ENCODE peak calls at places on chromosome 17, in six cellular contexts. One of them, this sample, is unnamed.

GRCh38 chr17:55444471-55445441 is 23.1 kb upstream of the MMD start:
- DNase-seq in AG10803: no peak
- DNase-seq in stimulated activated CD8-positive, alpha-beta memory T cell treated with anti-CD3 and anti-CD28 coated beads, Interleukin-2, amount 100 ng/mL, for 48 hours: no peak
- DNase-seq in GM23338: no peak
- DNase-seq in SK-N-MC: no peak
- DNase-seq in posterior vena cava: no peak
- DNase-seq in this sample: no peak

GRCh38 chr17:19238167-19238505 is 970 bp downstream of the EPN2 start:
- DNase-seq in AG10803: no peak
- DNase-seq in stimulated activated CD8-positive, alpha-beta memory T cell treated with anti-CD3 and anti-CD28 coated beads, Interleukin-2, amount 100 ng/mL, for 48 hours: no peak
- DNase-seq in GM23338: peak; percentile 73
- DNase-seq in SK-N-MC: no peak
- DNase-seq in posterior vena cava: peak; percentile 80
- DNase-seq in this sample: peak; percentile 60

GRCh38 chr17:65553646-65554567 is 7.5 kb downstream of the AXIN2 start:
- DNase-seq in AG10803: peak; percentile 84
- DNase-seq in stimulated activated CD8-positive, alpha-beta memory T cell treated with anti-CD3 and anti-CD28 coated beads, Interleukin-2, amount 100 ng/mL, for 48 hours: no peak
- DNase-seq in GM23338: no peak
- DNase-seq in SK-N-MC: no peak
- DNase-seq in posterior vena cava: peak; percentile 61
- DNase-seq in this sample: no peak

GRCh38 chr17:9371019-9371418 is 204.6 kb downstream of the STX8 start:
- DNase-seq in AG10803: peak; percentile 81
- DNase-seq in stimulated activated CD8-positive, alpha-beta memory T cell treated with anti-CD3 and anti-CD28 coated beads, Interleukin-2, amount 100 ng/mL, for 48 hours: no peak
- DNase-seq in GM23338: no peak
- DNase-seq in SK-N-MC: no peak
- DNase-seq in posterior vena cava: no peak
- DNase-seq in this sample: no peak

GRCh38 chr17:18968945-18969887 is 17.3 kb downstream of the SLC5A10 start:
- DNase-seq in AG10803: no peak
- DNase-seq in stimulated activated CD8-positive, alpha-beta memory T cell treated with anti-CD3 and anti-CD28 coated beads, Interleukin-2, amount 100 ng/mL, for 48 hours: no peak
- DNase-seq in GM23338: no peak
- DNase-seq in SK-N-MC: no peak
- DNase-seq in posterior vena cava: no peak
- DNase-seq in this sample: no peak

GRCh38 chr17:48551206-48551597 is 6.3 kb upstream of the HOXB2 start:
- DNase-seq in AG10803: no peak
- DNase-seq in stimulated activated CD8-positive, alpha-beta memory T cell treated with anti-CD3 and anti-CD28 coated beads, Interleukin-2, amount 100 ng/mL, for 48 hours: no peak
- DNase-seq in GM23338: no peak
- DNase-seq in SK-N-MC: no peak
- DNase-seq in posterior vena cava: no peak
- DNase-seq in this sample: no peak

GRCh38 chr17:77735341-77736206 is 222.9 kb upstream of the TNRC6C start:
- DNase-seq in AG10803: no peak
- DNase-seq in stimulated activated CD8-positive, alpha-beta memory T cell treated with anti-CD3 and anti-CD28 coated beads, Interleukin-2, amount 100 ng/mL, for 48 hours: no peak
- DNase-seq in GM23338: no peak
- DNase-seq in SK-N-MC: no peak
- DNase-seq in posterior vena cava: peak; percentile 82
- DNase-seq in this sample: peak; percentile 65

GRCh38 chr17:9912146-9913099 is 7.4 kb upstream of the RCVRN start:
- DNase-seq in AG10803: no peak
- DNase-seq in stimulated activated CD8-positive, alpha-beta memory T cell treated with anti-CD3 and anti-CD28 coated beads, Interleukin-2, amount 100 ng/mL, for 48 hours: no peak
- DNase-seq in GM23338: no peak
- DNase-seq in SK-N-MC: no peak
- DNase-seq in posterior vena cava: no peak
- DNase-seq in this sample: no peak

GRCh38 chr17:28372203-28372944 is 880 bp downstream of the SARM1 start:
- DNase-seq in AG10803: peak; percentile 32
- DNase-seq in stimulated activated CD8-positive, alpha-beta memory T cell treated with anti-CD3 and anti-CD28 coated beads, Interleukin-2, amount 100 ng/mL, for 48 hours: no peak
- DNase-seq in GM23338: peak; percentile 54
- DNase-seq in SK-N-MC: no peak
- DNase-seq in posterior vena cava: peak; percentile 85
- DNase-seq in this sample: peak; percentile 43

GRCh38 chr17:80892900-80893603 is 98.6 kb upstream of the CHMP6 start:
- DNase-seq in AG10803: peak; percentile 37
- DNase-seq in stimulated activated CD8-positive, alpha-beta memory T cell treated with anti-CD3 and anti-CD28 coated beads, Interleukin-2, amount 100 ng/mL, for 48 hours: no peak
- DNase-seq in GM23338: no peak
- DNase-seq in SK-N-MC: no peak
- DNase-seq in posterior vena cava: no peak
- DNase-seq in this sample: no peak

GRCh38 chr17:69936996-69937395 is 138.0 kb upstream of the KCNJ16 start:
- DNase-seq in AG10803: no peak
- DNase-seq in stimulated activated CD8-positive, alpha-beta memory T cell treated with anti-CD3 and anti-CD28 coated beads, Interleukin-2, amount 100 ng/mL, for 48 hours: no peak
- DNase-seq in GM23338: no peak
- DNase-seq in SK-N-MC: no peak
- DNase-seq in posterior vena cava: no peak
- DNase-seq in this sample: no peak

GRCh38 chr17:412211-413015 is 59.8 kb upstream of the RPH3AL start:
- DNase-seq in AG10803: peak; percentile 65
- DNase-seq in stimulated activated CD8-positive, alpha-beta memory T cell treated with anti-CD3 and anti-CD28 coated beads, Interleukin-2, amount 100 ng/mL, for 48 hours: no peak
- DNase-seq in GM23338: peak; percentile 84
- DNase-seq in SK-N-MC: no peak
- DNase-seq in posterior vena cava: no peak
- DNase-seq in this sample: peak; percentile 62

GRCh38 chr17:56596741-56597494 is 3.4 kb downstream of the NOG start:
- DNase-seq in AG10803: no peak
- DNase-seq in stimulated activated CD8-positive, alpha-beta memory T cell treated with anti-CD3 and anti-CD28 coated beads, Interleukin-2, amount 100 ng/mL, for 48 hours: no peak
- DNase-seq in GM23338: peak; percentile 67
- DNase-seq in SK-N-MC: no peak
- DNase-seq in posterior vena cava: no peak
- DNase-seq in this sample: no peak

GRCh38 chr17:62703269-62703775 is 75.9 kb downstream of the MRC2 start:
- DNase-seq in AG10803: peak; percentile 55
- DNase-seq in stimulated activated CD8-positive, alpha-beta memory T cell treated with anti-CD3 and anti-CD28 coated beads, Interleukin-2, amount 100 ng/mL, for 48 hours: no peak
- DNase-seq in GM23338: no peak
- DNase-seq in SK-N-MC: no peak
- DNase-seq in posterior vena cava: peak; percentile 83
- DNase-seq in this sample: no peak

GRCh38 chr17:67636841-67637240 is 80.9 kb upstream of the NOL11 start:
- DNase-seq in AG10803: peak; percentile 29
- DNase-seq in stimulated activated CD8-positive, alpha-beta memory T cell treated with anti-CD3 and anti-CD28 coated beads, Interleukin-2, amount 100 ng/mL, for 48 hours: no peak
- DNase-seq in GM23338: no peak
- DNase-seq in SK-N-MC: no peak
- DNase-seq in posterior vena cava: peak; percentile 42
- DNase-seq in this sample: no peak

GRCh38 chr17:57355090-57355859 is 99.0 kb downstream of the MSI2 start:
- DNase-seq in AG10803: no peak
- DNase-seq in stimulated activated CD8-positive, alpha-beta memory T cell treated with anti-CD3 and anti-CD28 coated beads, Interleukin-2, amount 100 ng/mL, for 48 hours: no peak
- DNase-seq in GM23338: no peak
- DNase-seq in SK-N-MC: no peak
- DNase-seq in posterior vena cava: no peak
- DNase-seq in this sample: no peak

GRCh38 chr17:79850571-79851460 is 11.6 kb upstream of the CBX4 start:
- DNase-seq in AG10803: peak; percentile 72
- DNase-seq in stimulated activated CD8-positive, alpha-beta memory T cell treated with anti-CD3 and anti-CD28 coated beads, Interleukin-2, amount 100 ng/mL, for 48 hours: no peak
- DNase-seq in GM23338: no peak
- DNase-seq in SK-N-MC: no peak
- DNase-seq in posterior vena cava: no peak
- DNase-seq in this sample: peak; percentile 70

GRCh38 chr17:81648013-81648706 is 8.2 kb downstream of the PDE6G start:
- DNase-seq in AG10803: no peak
- DNase-seq in stimulated activated CD8-positive, alpha-beta memory T cell treated with anti-CD3 and anti-CD28 coated beads, Interleukin-2, amount 100 ng/mL, for 48 hours: no peak
- DNase-seq in GM23338: peak; percentile 68
- DNase-seq in SK-N-MC: no peak
- DNase-seq in posterior vena cava: no peak
- DNase-seq in this sample: no peak

GRCh38 chr17:7307686-7308624 is 527 bp downstream of the EIF5A start:
- DNase-seq in AG10803: peak; percentile 39
- DNase-seq in stimulated activated CD8-positive, alpha-beta memory T cell treated with anti-CD3 and anti-CD28 coated beads, Interleukin-2, amount 100 ng/mL, for 48 hours: peak; percentile 41
- DNase-seq in GM23338: peak; percentile 64
- DNase-seq in SK-N-MC: no peak
- DNase-seq in posterior vena cava: peak; percentile 92
- DNase-seq in this sample: peak; percentile 56

GRCh38 chr17:78401246-78401645 is 22.8 kb downstream of the PGS1 start:
- DNase-seq in AG10803: peak; percentile 72
- DNase-seq in stimulated activated CD8-positive, alpha-beta memory T cell treated with anti-CD3 and anti-CD28 coated beads, Interleukin-2, amount 100 ng/mL, for 48 hours: no peak
- DNase-seq in GM23338: no peak
- DNase-seq in SK-N-MC: no peak
- DNase-seq in posterior vena cava: no peak
- DNase-seq in this sample: peak; percentile 51

GRCh38 chr17:65485388-65486299 is 75.8 kb downstream of the AXIN2 start:
- DNase-seq in AG10803: peak; percentile 56
- DNase-seq in stimulated activated CD8-positive, alpha-beta memory T cell treated with anti-CD3 and anti-CD28 coated beads, Interleukin-2, amount 100 ng/mL, for 48 hours: no peak
- DNase-seq in GM23338: no peak
- DNase-seq in SK-N-MC: no peak
- DNase-seq in posterior vena cava: peak; percentile 89
- DNase-seq in this sample: no peak

GRCh38 chr17:47682138-47682537 is 11.8 kb upstream of the TBKBP1 start:
- DNase-seq in AG10803: no peak
- DNase-seq in stimulated activated CD8-positive, alpha-beta memory T cell treated with anti-CD3 and anti-CD28 coated beads, Interleukin-2, amount 100 ng/mL, for 48 hours: no peak
- DNase-seq in GM23338: no peak
- DNase-seq in SK-N-MC: no peak
- DNase-seq in posterior vena cava: no peak
- DNase-seq in this sample: no peak

GRCh38 chr17:75006653-75007052 is 5.8 kb upstream of the MRPL58 start:
- DNase-seq in AG10803: no peak
- DNase-seq in stimulated activated CD8-positive, alpha-beta memory T cell treated with anti-CD3 and anti-CD28 coated beads, Interleukin-2, amount 100 ng/mL, for 48 hours: no peak
- DNase-seq in GM23338: no peak
- DNase-seq in SK-N-MC: no peak
- DNase-seq in posterior vena cava: no peak
- DNase-seq in this sample: no peak

GRCh38 chr17:61551255-61551742 is 39.7 kb downstream of the NACA2 start:
- DNase-seq in AG10803: peak; percentile 47
- DNase-seq in stimulated activated CD8-positive, alpha-beta memory T cell treated with anti-CD3 and anti-CD28 coated beads, Interleukin-2, amount 100 ng/mL, for 48 hours: no peak
- DNase-seq in GM23338: peak; percentile 61
- DNase-seq in SK-N-MC: no peak
- DNase-seq in posterior vena cava: no peak
- DNase-seq in this sample: peak; percentile 34

GRCh38 chr17:57874434-57875108 is 24.7 kb upstream of the MRPS23 start:
- DNase-seq in AG10803: peak; percentile 94
- DNase-seq in stimulated activated CD8-positive, alpha-beta memory T cell treated with anti-CD3 and anti-CD28 coated beads, Interleukin-2, amount 100 ng/mL, for 48 hours: no peak
- DNase-seq in GM23338: peak; percentile 97
- DNase-seq in SK-N-MC: no peak
- DNase-seq in posterior vena cava: peak; percentile 93
- DNase-seq in this sample: peak; percentile 98

This sample was measured in mesendoderm.